ENCODE peak calls at places on chromosomes 7 and 10, in five cellular contexts. C is endothelial cell; K is stimulated activated CD4-positive, alpha-beta T cell treated with anti-CD3 and anti-CD28 coated beads, Interleukin-4, amount 100 ng/mL, for 1 hour; D is T follicular helper cell; A is GM04504. L is an unnamed sample.

GRCh38 chr7:70092314-70093303 is 494.3 kb downstream of the AUTS2 start:
- DNase-seq in C (no peak), D (no peak), A (peak; percentile 43), K (no peak), L (peak; percentile 45)

GRCh38 chr10:78552261-78552811 is 516.4 kb upstream of the ZMIZ1 start:
- DNase-seq in C (no peak), A (peak; percentile 28), D (no peak), K (no peak), L (peak; percentile 29)

GRCh38 chr10:70540089-70540788 is 61.7 kb downstream of the PALD1 start:
- DNase-seq in D (no peak), A (no peak), K (peak; percentile 30), C (peak; percentile 62), L (no peak)

GRCh38 chr7:30925913-30926312 is 14.3 kb downstream of the AQP1 start:
- DNase-seq in D (no peak), K (no peak), A (no peak), C (peak; percentile 0), L (no peak)

GRCh38 chr7:23544913-23545354 is 13.2 kb upstream of the TRA2A start:
- DNase-seq in C (peak; percentile 12), D (no peak), K (no peak), A (peak; percentile 18), L (no peak)

GRCh38 chr7:71055504-71055903 is 76.4 kb upstream of the GALNT17 start:
- DNase-seq in D (no peak), A (no peak), K (no peak), C (no peak), L (no peak)

GRCh38 chr7:47965456-47965855 is 14.0 kb downstream of the HUS1 start:
- DNase-seq in K (no peak), A (no peak), C (no peak), D (no peak), L (no peak)

GRCh38 chr7:96028729-96029128 is 256.4 kb downstream of the DYNC1I1 start:
- DNase-seq in D (no peak), C (no peak), K (no peak), A (no peak), L (no peak)

GRCh38 chr7:104160375-104160774 is 47.4 kb downstream of the ORC5 start:
- DNase-seq in C (no peak), D (no peak), A (no peak), K (no peak), L (no peak)

GRCh38 chr10:103554488-103555320 is 61.2 kb downstream of the NEURL1 start:
- DNase-seq in K (peak; percentile 16), A (peak; percentile 11), C (no peak), D (no peak), L (no peak)

GRCh38 chr7:155764432-155764798 is 47.8 kb downstream of the SHH start:
- DNase-seq in A (no peak), K (peak; percentile 14), D (no peak), C (no peak), L (no peak)

GRCh38 chr7:65731562-65732035 is 141.3 kb upstream of the VKORC1L1 start:
- DNase-seq in C (peak; percentile 68), A (no peak), K (peak; percentile 6), D (no peak), L (no peak)

GRCh38 chr7:911791-912480 is 35.6 kb downstream of the GET4 start:
- DNase-seq in A (no peak), D (no peak), K (no peak), C (no peak), L (no peak)

GRCh38 chr7:106038916-106039315 is 73.2 kb downstream of the SYPL1 start:
- DNase-seq in C (no peak), K (no peak), D (no peak), A (no peak), L (no peak)

GRCh38 chr10:27100800-27101347 is 580 bp upstream of the ANKRD26 start:
- DNase-seq in C (no peak), D (peak; percentile 24), A (no peak), K (peak; percentile 16), L (no peak)

GRCh38 chr7:12788171-12788570 is 100.7 kb downstream of the ARL4A start:
- DNase-seq in K (no peak), D (no peak), C (no peak), A (no peak), L (no peak)

GRCh38 chr10:29783211-29783947 is 148.6 kb upstream of the SVIL start:
- DNase-seq in A (no peak), D (no peak), C (no peak), K (no peak), L (no peak)

GRCh38 chr10:16437540-16437894 is 707 bp downstream of the PTER start:
- DNase-seq in D (no peak), K (no peak), A (no peak), C (no peak), L (no peak)

GRCh38 chr10:77590344-77591237 is 47.0 kb downstream of the KCNMA1 start:
- DNase-seq in K (no peak), C (no peak), D (no peak), A (no peak), L (no peak)

GRCh38 chr10:99297033-99297432 is 32.1 kb upstream of the CNNM1 start:
- DNase-seq in A (no peak), K (no peak), C (no peak), D (no peak), L (no peak)

GRCh38 chr10:14674376-14675050 is 100.2 kb downstream of the FAM107B start:
- DNase-seq in D (no peak), K (no peak), A (no peak), C (no peak), L (no peak)

GRCh38 chr7:83468251-83468739 is 180.6 kb downstream of the SEMA3E start:
- DNase-seq in C (no peak), K (peak; percentile 3), D (no peak), A (peak; percentile 96), L (peak; percentile 94)

GRCh38 chr7:116955340-116955739 is 2.0 kb downstream of the ST7 start:
- DNase-seq in D (no peak), C (no peak), K (no peak), A (no peak), L (no peak)

GRCh38 chr7:148337995-148338747 is 252.4 kb upstream of the C7orf33 start:
- DNase-seq in K (no peak), D (no peak), A (no peak), C (no peak), L (no peak)

GRCh38 chr7:16758634-16759602 is 5.4 kb downstream of the TSPAN13 start:
- DNase-seq in D (no peak), K (no peak), C (no peak), A (no peak), L (no peak)

GRCh38 chr7:148242271-148242801 is 348.2 kb upstream of the C7orf33 start:
- DNase-seq in D (no peak), C (peak; percentile 19), K (no peak), A (peak; percentile 10), L (no peak)